ENCODE peak calls at places on chromosomes 4 and X, in six cellular contexts. E, T, R, J, L and V are unnamed samples.
A peak's percentile ranks its signal among the peaks of the same experiment; 100 is the strongest.

GRCh38 chr4:121070696-121071639 is 1.4 kb downstream of the NDNF start:
- DNase-seq in E (peak; percentile 32), R (peak; percentile 35), J (no peak), T (peak; percentile 41), L (no peak), V (no peak)

GRCh38 chr4:78058591-78059523 is 1.7 kb downstream of the FRAS1 start:
- DNase-seq in L (no peak), E (peak; percentile 33), J (peak; percentile 47), T (peak; percentile 37), R (peak; percentile 33), V (no peak)

GRCh38 chrX:77572322-77572721 is 125.1 kb downstream of the FGF16 start:
- DNase-seq in T (no peak), E (no peak), R (peak; percentile 37), L (no peak), J (no peak), V (no peak)

GRCh38 chrX:9465380-9466114 is 689 bp downstream of the TBL1X start:
- DNase-seq in E (peak; percentile 11), T (peak; percentile 28), L (no peak), J (peak; percentile 39), R (peak; percentile 2), V (no peak)

GRCh38 chrX:38975368-38975767 is 174.1 kb downstream of the MID1IP1 start:
- DNase-seq in E (no peak), T (no peak), J (no peak), L (no peak), R (no peak), V (no peak)

GRCh38 chr4:145805490-145805889 is 125.5 kb downstream of the C4orf51 start:
- DNase-seq in T (peak; percentile 24), R (no peak), L (no peak), J (no peak), E (no peak), V (no peak)

GRCh38 chrX:43644124-43644701 is 11.9 kb upstream of the MAOA start:
- DNase-seq in T (no peak), E (peak; percentile 61), L (peak; percentile 65), J (peak; percentile 74), R (peak; percentile 81), V (peak; percentile 26)

GRCh38 chr4:133000012-133000411 is 149.1 kb upstream of the PCDH10 start:
- DNase-seq in L (no peak), E (no peak), T (no peak), R (peak; percentile 49), J (peak; percentile 90), V (no peak)